ENCODE peak calls at places on chromosome 9, in eight cellular contexts. One of them, this sample, is unnamed.

GRCh38 chr9:121686930-121687541 is 35.6 kb downstream of the DAB2IP start:
- DNase-seq in non-pigmented ciliary epithelial cell: peak
- DNase-seq in Peyer's patch: peak
- DNase-seq in fibroblast of lung: peak
- DNase-seq in H4: peak
- DNase-seq in NCI-H1105: peak
- DNase-seq in ELR: peak
- DNase-seq in cerebellum: peak
- DNase-seq in this sample: peak

GRCh38 chr9:86246752-86247161 is 12.7 kb downstream of the C9orf153 start:
- DNase-seq in fibroblast of lung: peak
- DNase-seq in ELR: no peak
- DNase-seq in NCI-H1105: no peak
- DNase-seq in Peyer's patch: no peak
- DNase-seq in H4: no peak
- DNase-seq in cerebellum: no peak
- DNase-seq in non-pigmented ciliary epithelial cell: no peak
- DNase-seq in this sample: no peak

GRCh38 chr9:98852463-98852735 is 44.9 kb downstream of the GALNT12 start:
- DNase-seq in NCI-H1105: no peak
- DNase-seq in Peyer's patch: no peak
- DNase-seq in ELR: no peak
- DNase-seq in cerebellum: no peak
- DNase-seq in fibroblast of lung: no peak
- DNase-seq in non-pigmented ciliary epithelial cell: no peak
- DNase-seq in H4: no peak
- DNase-seq in this sample: no peak

GRCh38 chr9:97438666-97439065 is 26.8 kb downstream of the TDRD7 start:
- DNase-seq in Peyer's patch: no peak
- DNase-seq in ELR: no peak
- DNase-seq in non-pigmented ciliary epithelial cell: no peak
- DNase-seq in cerebellum: no peak
- DNase-seq in NCI-H1105: no peak
- DNase-seq in fibroblast of lung: peak
- DNase-seq in H4: no peak
- DNase-seq in this sample: no peak

GRCh38 chr9:18778846-18779245 is 254.2 kb downstream of the SAXO1 start:
- DNase-seq in cerebellum: no peak
- DNase-seq in Peyer's patch: no peak
- DNase-seq in ELR: no peak
- DNase-seq in H4: no peak
- DNase-seq in NCI-H1105: no peak
- DNase-seq in fibroblast of lung: no peak
- DNase-seq in non-pigmented ciliary epithelial cell: no peak
- DNase-seq in this sample: no peak

GRCh38 chr9:89153618-89154017 is 25.0 kb downstream of the SHC3 start:
- DNase-seq in non-pigmented ciliary epithelial cell: peak
- DNase-seq in cerebellum: no peak
- DNase-seq in ELR: peak
- DNase-seq in Peyer's patch: no peak
- DNase-seq in H4: peak
- DNase-seq in fibroblast of lung: peak
- DNase-seq in NCI-H1105: no peak
- DNase-seq in this sample: peak

GRCh38 chr9:110538169-110538568 is 41.4 kb downstream of the SVEP1 start:
- DNase-seq in NCI-H1105: no peak
- DNase-seq in fibroblast of lung: peak
- DNase-seq in H4: no peak
- DNase-seq in Peyer's patch: no peak
- DNase-seq in cerebellum: no peak
- DNase-seq in ELR: no peak
- DNase-seq in non-pigmented ciliary epithelial cell: no peak
- DNase-seq in this sample: no peak

GRCh38 chr9:137436761-137437600 is 4.2 kb downstream of the ENTPD8 start:
- DNase-seq in NCI-H1105: no peak
- DNase-seq in H4: no peak
- DNase-seq in cerebellum: no peak
- DNase-seq in fibroblast of lung: no peak
- DNase-seq in non-pigmented ciliary epithelial cell: no peak
- DNase-seq in Peyer's patch: no peak
- DNase-seq in ELR: no peak
- DNase-seq in this sample: no peak

GRCh38 chr9:98117984-98118639 is 910 bp downstream of the TRIM14 start:
- DNase-seq in H4: peak
- DNase-seq in fibroblast of lung: peak
- DNase-seq in cerebellum: no peak
- DNase-seq in Peyer's patch: peak
- DNase-seq in NCI-H1105: no peak
- DNase-seq in non-pigmented ciliary epithelial cell: no peak
- DNase-seq in ELR: peak
- DNase-seq in this sample: peak

GRCh38 chr9:120526493-120526892 is 53.5 kb downstream of the CDK5RAP2 start:
- DNase-seq in NCI-H1105: no peak
- DNase-seq in Peyer's patch: no peak
- DNase-seq in ELR: no peak
- DNase-seq in cerebellum: no peak
- DNase-seq in non-pigmented ciliary epithelial cell: no peak
- DNase-seq in fibroblast of lung: no peak
- DNase-seq in H4: no peak
- DNase-seq in this sample: no peak

This sample was measured in stimulated activated naive CD8-positive, alpha-beta T cell treated with anti-CD3 and anti-CD28 coated beads, Interleukin-15, Interleukin-2, amounts not matched to agents 100 U/mL and 50 U/mL, for 24 hours.